ENCODE peak calls at places on chromosomes 1 and 21, in ten cellular contexts. W is adrenal gland, G is aorta, U is iPS DF 6.9, C is kidney, Y is RWPE2, V is astrocyte, X is neuronal stem cell, A is cardiac muscle cell, M is trophoblast cell. R is an unnamed sample.

GRCh38 chr1:185483647-185484450 is 166.8 kb upstream of the IVNS1ABP start:
- DNase-seq in V (peak; percentile 89), W (no peak), C (no peak), A (peak; percentile 68), G (no peak), M (peak; percentile 60), X (no peak), Y (no peak), U (no peak), R (peak; percentile 16)

GRCh38 chr1:232678185-232678886 is 48.4 kb upstream of the SIPA1L2 start:
- DNase-seq in U (no peak), A (no peak), C (no peak), X (no peak), G (no peak), W (no peak), M (no peak), V (peak; percentile 53), Y (no peak), R (peak; percentile 17)

GRCh38 chr1:18711561-18712253 is 81.1 kb downstream of the PAX7 start:
- DNase-seq in M (no peak), C (no peak), A (no peak), V (no peak), Y (no peak), W (no peak), U (no peak), G (no peak), X (no peak), R (peak; percentile 52)

GRCh38 chr1:160340146-160340545 is 2.9 kb downstream of the COPA start:
- DNase-seq in G (no peak), X (no peak), A (no peak), M (no peak), C (no peak), Y (no peak), V (no peak), W (no peak), U (no peak), R (no peak)

GRCh38 chr1:205318231-205318991 is 3.1 kb downstream of the NUAK2 start:
- DNase-seq in W (no peak), U (no peak), G (no peak), X (no peak), M (no peak), V (no peak), Y (no peak), C (no peak), A (no peak), R (no peak)

GRCh38 chr1:92029241-92029922 is 403 bp upstream of the EPHX4 start:
- DNase-seq in U (no peak), V (peak; percentile 1), C (no peak), A (no peak), Y (no peak), X (no peak), M (peak; percentile 2), G (no peak), W (no peak), R (no peak)

GRCh38 chr1:50425376-50426107 is 2.3 kb upstream of the DMRTA2 start:
- DNase-seq in A (peak; percentile 21), C (no peak), Y (no peak), W (no peak), G (no peak), U (no peak), M (no peak), X (peak; percentile 53), V (no peak), R (no peak)

GRCh38 chr1:245704341-245704740 is 549.6 kb downstream of the KIF26B start:
- DNase-seq in A (no peak), G (no peak), M (no peak), V (no peak), U (no peak), Y (no peak), W (no peak), X (no peak), C (no peak), R (no peak)

GRCh38 chr1:45403298-45404079 is 63.2 kb upstream of the MUTYH start:
- DNase-seq in A (no peak), V (no peak), X (no peak), C (no peak), Y (no peak), G (no peak), M (peak; percentile 65), U (no peak), W (no peak), R (no peak)

GRCh38 chr1:204544321-204544720 is 28.1 kb downstream of the MDM4 start:
- DNase-seq in G (no peak), V (peak; percentile 58), M (peak; percentile 33), U (no peak), C (no peak), X (no peak), A (peak; percentile 70), W (no peak), Y (no peak), R (no peak)

GRCh38 chr1:219220945-219221344 is 47.3 kb downstream of the LYPLAL1 start:
- DNase-seq in X (no peak), G (no peak), W (no peak), C (no peak), V (no peak), U (no peak), A (no peak), Y (no peak), M (no peak), R (peak; percentile 5)

GRCh38 chr1:199512037-199512710 is 515.3 kb upstream of the NR5A2 start:
- DNase-seq in Y (no peak), V (no peak), X (peak; percentile 54), M (no peak), A (no peak), U (no peak), G (no peak), W (no peak), C (no peak), R (no peak)

GRCh38 chr1:147834189-147834588 is 68.4 kb upstream of the GJA8 start:
- DNase-seq in X (no peak), G (no peak), M (no peak), V (no peak), C (no peak), W (no peak), Y (no peak), U (no peak), A (no peak), R (no peak)

GRCh38 chr1:113694910-113695309 is 64.4 kb downstream of the PHTF1 start:
- DNase-seq in X (no peak), U (no peak), A (no peak), C (no peak), G (no peak), Y (no peak), V (no peak), M (no peak), W (no peak), R (no peak)

GRCh38 chr1:206608108-206608698 is 4.1 kb downstream of the EIF2D start:
- DNase-seq in G (no peak), U (no peak), V (no peak), A (peak; percentile 59), W (no peak), X (peak; percentile 20), C (no peak), M (peak; percentile 61), Y (no peak), R (peak; percentile 43)

GRCh38 chr1:206609229-206609991 is 2.9 kb downstream of the EIF2D start:
- DNase-seq in M (no peak), U (no peak), V (no peak), G (no peak), A (peak; percentile 19), C (no peak), X (no peak), W (no peak), Y (no peak), R (no peak)

GRCh38 chr1:206612129-206612876 is at the start of gene EIF2D:
- DNase-seq in C (peak; percentile 98), X (peak; percentile 91), W (peak; percentile 96), Y (peak; percentile 82), M (peak; percentile 97), A (peak; percentile 97), V (peak; percentile 65), G (peak; percentile 95), U (peak; percentile 73), R (peak; percentile 92)

GRCh38 chr1:206604861-206605260 is 7.4 kb downstream of the EIF2D start:
- DNase-seq in A (no peak), C (no peak), V (no peak), Y (no peak), W (no peak), G (no peak), U (no peak), M (no peak), X (no peak), R (no peak)

DNA sequence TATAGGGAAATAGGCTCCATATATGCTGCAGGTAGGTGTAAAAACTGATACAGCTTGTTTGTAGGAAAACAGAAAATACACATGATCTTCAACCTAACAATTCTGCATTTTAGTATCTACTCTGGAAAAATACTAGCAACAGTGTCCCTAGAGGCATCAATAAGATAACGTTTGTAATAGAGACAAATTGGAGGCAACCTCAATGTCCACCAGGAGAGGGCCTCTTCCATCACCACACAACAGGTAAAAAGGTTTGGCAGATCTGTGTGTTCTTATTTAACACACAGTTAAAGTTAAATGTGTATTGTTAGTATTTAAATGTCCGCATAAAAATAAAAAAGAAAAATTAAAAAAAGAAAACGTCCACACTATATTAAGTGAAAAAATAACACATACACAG is 5.4 kb downstream of the EIF2D start:
- DNase-seq in M (peak; percentile 42), U (no peak), W (no peak), X (no peak), G (no peak), V (peak; percentile 12), A (peak; percentile 31), Y (no peak), C (no peak), R (no peak)
- H3K36me3 ChIP-seq in M (peaks cover 16% of the 10 kb centered on the region), U (peaks cover 10% of the 10 kb centered on the region), W (peaks cover 70% of the 10 kb centered on the region), X (peaks cover 55% of the 10 kb centered on the region), G (peaks cover 6% of the 10 kb centered on the region), V (peaks cover 11% of the 10 kb centered on the region), A (peaks cover 8% of the 10 kb centered on the region), Y (peaks cover 85% of the 10 kb centered on the region), C (peaks cover 34% of the 10 kb centered on the region), R (peaks cover 70% of the 10 kb centered on the region)

DNA sequence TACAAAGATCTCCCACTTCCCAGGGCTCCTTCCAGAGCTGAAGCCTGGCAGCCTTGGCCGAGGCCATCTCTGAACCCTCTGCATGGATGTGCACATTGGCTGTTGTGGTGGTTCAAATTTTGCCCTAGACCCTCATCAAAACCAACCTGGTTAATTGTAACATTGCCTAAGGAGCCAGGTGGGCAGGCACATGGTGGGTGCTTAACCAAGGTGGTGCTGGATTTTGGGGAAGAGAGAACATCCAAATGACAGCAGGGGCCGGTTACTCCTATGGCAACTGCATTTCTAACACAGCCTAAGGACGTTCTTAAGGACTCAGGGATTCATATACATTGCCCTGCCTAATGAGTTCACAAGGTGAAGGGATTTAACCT is 10.3 kb downstream of the RUNX1 start:
- DNase-seq in U (no peak), X (no peak), M (no peak), W (no peak), C (no peak), G (no peak), Y (no peak), A (no peak), V (no peak), R (no peak)
- H3K36me3 ChIP-seq in U (no peaks in the 10 kb centered on the region), X (no peaks in the 10 kb centered on the region), M (no peaks in the 10 kb centered on the region), W (no peaks in the 10 kb centered on the region), C (no peaks in the 10 kb centered on the region), G (no peaks in the 10 kb centered on the region), Y (no peaks in the 10 kb centered on the region), A (no peaks in the 10 kb centered on the region), V (no peaks in the 10 kb centered on the region), R (peaks cover 2% of the 10 kb centered on the region)

GRCh38 chr1:54882483-54882882 is 4.5 kb downstream of the DHCR24 start:
- DNase-seq in X (no peak), Y (no peak), M (no peak), A (no peak), V (no peak), G (no peak), U (no peak), C (no peak), W (no peak), R (no peak)
- H3K36me3 ChIP-seq in X (peaks cover 87% of the 10 kb centered on the region), Y (peaks cover 87% of the 10 kb centered on the region), M (peaks cover 14% of the 10 kb centered on the region), A (peaks cover 20% of the 10 kb centered on the region), V (peaks cover 17% of the 10 kb centered on the region), G (no peaks in the 10 kb centered on the region), U (peaks cover 12% of the 10 kb centered on the region), C (no peaks in the 10 kb centered on the region), W (peaks cover 12% of the 10 kb centered on the region), R (peaks cover 71% of the 10 kb centered on the region)

GRCh38 chr1:81982523-81982922 is 181.8 kb downstream of the ADGRL2 start:
- DNase-seq in X (no peak), V (no peak), C (no peak), W (no peak), Y (no peak), A (no peak), M (no peak), G (no peak), U (no peak), R (no peak)
- H3K36me3 ChIP-seq in X (peaks cover 98% of the 10 kb centered on the region), V (no peaks in the 10 kb centered on the region), C (no peaks in the 10 kb centered on the region), W (peaks cover 13% of the 10 kb centered on the region), Y (peaks cover 6% of the 10 kb centered on the region), A (peaks cover 37% of the 10 kb centered on the region), M (peaks cover 4% of the 10 kb centered on the region), G (no peaks in the 10 kb centered on the region), U (no peaks in the 10 kb centered on the region), R (no peaks in the 10 kb centered on the region)

R was measured in MG63.